ENCODE peak calls at places on chromosome 22, in four cellular contexts. J is psoas muscle; G is CD4-positive, CD25-positive, alpha-beta regulatory T cell; N is heart right ventricle. C is an unnamed sample. For H3K36me3 and H3K4me1, the result is how much of the 10 kb centered on the place peaks cover.

GRCh38 chr22:17536269-17536668 is 27.0 kb upstream of the SLC25A18 start:
- DNase-seq in J (no peak), G (no peak), N (no peak), C (no peak)

GRCh38 chr22:45302047-45302446 is 7.7 kb upstream of the FAM118A start:
- DNase-seq in J (no peak), N (no peak), G (no peak), C (no peak)

GRCh38 chr22:44337658-44338004 is 24.9 kb upstream of the SHISAL1 start:
- DNase-seq in G (no peak), N (no peak), J (no peak), C (no peak)

GRCh38 chr22:39690901-39691620 is 120.5 kb downstream of the CACNA1I start:
- DNase-seq in G (no peak), J (no peak), N (no peak), C (no peak)

GRCh38 chr22:39839917-39840510 is 53.5 kb downstream of the ENTHD1 start:
- DNase-seq in G (peak), J (no peak), N (no peak), C (no peak)

GRCh38 chr22:48427731-48428211 is 1399.9 kb downstream of the BRD1 start:
- DNase-seq in J (no peak), G (no peak), N (no peak), C (no peak)

GRCh38 chr22:32695451-32695891 is 106.0 kb upstream of the TIMP3 start:
- DNase-seq in G (no peak), J (no peak), N (no peak), C (no peak)

GRCh38 chr22:38311331-38311635 is 6.0 kb downstream of the CSNK1E start:
- DNase-seq in G (peak), J (no peak), N (no peak), C (no peak)

GRCh38 chr22:37316875-37317371 is 34.6 kb downstream of the CYTH4 start:
- DNase-seq in G (peak), J (peak), N (peak), C (peak)

GRCh38 chr22:40328551-40328950 is 17.7 kb upstream of the ADSL start:
- DNase-seq in J (no peak), G (no peak), N (no peak), C (no peak)

GRCh38 chr22:37880668-37881440 is 25.2 kb upstream of the MICALL1 start:
- DNase-seq in J (no peak), N (no peak), G (no peak), C (no peak)

GRCh38 chr22:38051900-38052862 is 5.0 kb upstream of the PICK1 start:
- DNase-seq in J (peak), N (peak), G (peak), C (peak)

GRCh38 chr22:35023692-35024363 is 42.1 kb upstream of the ISX start:
- DNase-seq in N (peak), J (peak), G (peak), C (peak)

GRCh38 chr22:32617271-32617670 is 142.7 kb downstream of the FBXO7 start:
- DNase-seq in N (no peak), G (no peak), J (no peak), C (no peak)

GRCh38 chr22:32327596-32328171 is 30.0 kb upstream of the RFPL3 start:
- DNase-seq in J (no peak), G (no peak), N (no peak), C (no peak)

GRCh38 chr22:37492428-37493344 is 6.5 kb upstream of the MFNG start:
- DNase-seq in J (no peak), G (peak), N (no peak), C (peak)

GRCh38 chr22:35686298-35686697 is 31.4 kb upstream of the APOL5 start:
- DNase-seq in J (no peak), N (no peak), G (no peak), C (no peak)

GRCh38 chr22:36331306-36331911 is 56.4 kb downstream of the MYH9 start:
- DNase-seq in J (peak), N (peak), G (peak), C (peak)

GRCh38 chr22:32788884-32789624 is 12.5 kb upstream of the TIMP3 start:
- DNase-seq in G (no peak), N (no peak), J (no peak), C (no peak)

GRCh38 chr22:31650391-31650790 is 11.6 kb downstream of the PISD start:
- DNase-seq in G (no peak), N (no peak), J (no peak), C (no peak)

GRCh38 chr22:25395915-25396314 is 168.6 kb upstream of the GRK3 start:
- DNase-seq in G (peak), J (peak), N (no peak), C (no peak)

GRCh38 chr22:48703265-48703941 is 1124.3 kb downstream of the BRD1 start:
- DNase-seq in N (no peak), G (no peak), J (no peak), C (peak)

GRCh38 chr22:37021710-37022482 is 2.4 kb downstream of the MPST start:
- DNase-seq in J (peak), N (no peak), G (peak), C (no peak)

GRCh38 chr22:38347944-38348750 is 30.9 kb upstream of the CSNK1E start:
- DNase-seq in N (no peak), J (no peak), G (no peak), C (peak)

DNA sequence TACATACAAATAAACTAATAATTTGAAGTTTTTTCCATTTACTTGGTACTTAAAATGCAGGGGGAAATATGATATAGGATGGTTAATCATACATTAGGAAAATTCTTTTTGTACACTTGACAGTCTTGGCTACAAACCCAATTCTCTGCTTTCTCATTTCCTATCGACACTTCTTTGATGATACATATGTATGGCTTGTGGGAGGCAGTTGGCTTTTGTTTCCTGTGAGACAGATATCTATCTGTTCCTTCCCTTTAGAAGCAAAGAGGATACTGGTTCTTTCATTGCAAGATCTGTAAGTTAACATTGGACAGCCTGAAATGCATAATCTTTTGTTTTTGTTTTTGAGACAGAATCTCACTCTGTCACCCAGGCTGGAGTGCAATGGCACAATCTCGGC is 47.9 kb upstream of the ADORA2A start:
- DNase-seq in G (peak), N (no peak), J (no peak), C (no peak)
- H3K36me3 ChIP-seq in G (under half), N (half or more), J (under half), C (under half)

DNA sequence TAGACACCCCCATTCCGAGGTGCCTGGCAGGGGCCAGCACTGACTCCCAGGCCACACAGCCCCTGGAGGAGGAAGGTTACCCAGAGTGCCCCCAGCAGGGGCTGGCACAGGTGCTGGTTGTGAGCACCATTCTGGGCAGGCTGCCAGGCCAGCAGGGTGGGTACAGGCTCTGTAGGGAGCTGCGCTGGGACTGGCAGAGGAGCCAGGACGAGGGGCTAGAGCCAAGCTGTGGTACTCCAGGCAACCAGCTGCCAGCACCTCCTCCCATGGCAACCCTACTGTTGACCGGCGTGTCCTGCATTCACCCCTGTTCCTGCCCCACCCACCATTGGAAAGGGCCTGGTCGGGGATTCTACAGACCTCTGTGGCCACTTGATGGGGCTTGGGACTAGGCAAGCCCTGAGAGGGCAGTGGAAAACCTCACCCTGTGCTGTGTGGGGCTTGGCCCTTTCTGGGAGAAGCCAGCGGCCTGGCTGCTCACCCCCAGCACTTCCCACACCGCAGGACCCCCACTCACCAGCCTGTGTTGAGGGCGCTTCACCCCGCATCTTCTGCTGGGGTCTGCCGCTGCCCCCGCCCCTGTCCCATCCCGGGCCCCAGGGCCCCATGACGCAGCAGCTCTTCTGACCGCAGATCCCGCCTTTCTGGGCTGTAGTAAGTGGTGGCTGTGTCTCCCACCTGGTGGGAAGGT is 1.9 kb downstream of the CLDN5 start:
- DNase-seq in J (no peak), G (no peak), N (peak), C (no peak)
- H3K4me3 ChIP-seq in J (peak), G (no peak), N (peak), C (no peak)

GRCh38 chr22:20031732-20032406 is 11.0 kb downstream of the TANGO2 start:
- DNase-seq in G (peak), J (no peak), N (no peak), C (peak)
- H3K4me1 ChIP-seq in G (under half), J (under half), N (under half), C (under half)

GRCh38 chr22:29130490-29130889 is 57.7 kb downstream of the KREMEN1 start:
- DNase-seq in G (no peak), J (no peak), N (no peak), C (no peak)
- H3K36me3 ChIP-seq in G (under half), J (under half), N (half or more), C (under half)

DNA sequence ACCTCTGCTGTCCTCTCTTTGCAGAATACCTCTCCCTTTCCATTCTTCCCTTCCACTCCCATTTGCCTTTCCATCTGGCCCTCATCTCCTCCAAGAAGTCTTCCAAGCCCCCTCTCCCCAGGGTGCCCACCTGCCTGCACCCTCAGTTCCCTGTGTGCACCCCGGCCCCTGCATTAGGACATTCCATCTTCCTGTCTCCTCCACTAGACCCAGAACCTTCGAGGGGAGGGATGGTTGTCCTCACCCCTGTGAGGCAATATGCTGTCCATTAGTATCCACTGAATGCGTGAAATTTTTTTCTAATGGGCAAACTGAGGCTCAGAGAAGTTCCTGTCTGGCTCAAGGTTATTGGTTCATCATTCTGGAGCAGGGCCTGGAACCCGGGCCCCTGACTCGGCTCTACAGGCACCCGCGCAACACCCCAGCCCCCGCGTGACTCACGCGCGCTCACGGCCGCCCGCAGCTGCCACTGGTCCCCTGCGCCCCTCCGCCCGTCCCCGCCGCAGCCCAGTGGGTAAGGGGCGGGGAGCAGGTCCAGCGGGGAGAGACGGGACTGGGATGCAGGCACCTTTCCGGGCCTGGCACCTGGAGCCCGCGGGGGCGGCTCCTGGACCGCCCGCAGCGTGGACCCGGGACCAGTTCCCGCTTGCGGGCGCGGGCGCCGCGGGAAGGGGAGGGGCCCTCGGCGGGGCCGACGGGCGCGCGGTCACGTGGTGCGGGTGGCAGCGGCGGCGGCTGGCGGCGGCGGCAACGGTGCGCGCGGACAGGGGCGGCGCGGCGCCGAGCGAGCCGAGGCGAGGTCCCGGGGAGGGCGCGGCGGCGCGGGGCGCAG is 7.0 kb downstream of the SEPTIN3 start:
- DNase-seq in J (peak), G (peak), N (peak), C (no peak)
- H3K4me3 ChIP-seq in J (peak), G (no peak), N (peak), C (no peak)

DNA sequence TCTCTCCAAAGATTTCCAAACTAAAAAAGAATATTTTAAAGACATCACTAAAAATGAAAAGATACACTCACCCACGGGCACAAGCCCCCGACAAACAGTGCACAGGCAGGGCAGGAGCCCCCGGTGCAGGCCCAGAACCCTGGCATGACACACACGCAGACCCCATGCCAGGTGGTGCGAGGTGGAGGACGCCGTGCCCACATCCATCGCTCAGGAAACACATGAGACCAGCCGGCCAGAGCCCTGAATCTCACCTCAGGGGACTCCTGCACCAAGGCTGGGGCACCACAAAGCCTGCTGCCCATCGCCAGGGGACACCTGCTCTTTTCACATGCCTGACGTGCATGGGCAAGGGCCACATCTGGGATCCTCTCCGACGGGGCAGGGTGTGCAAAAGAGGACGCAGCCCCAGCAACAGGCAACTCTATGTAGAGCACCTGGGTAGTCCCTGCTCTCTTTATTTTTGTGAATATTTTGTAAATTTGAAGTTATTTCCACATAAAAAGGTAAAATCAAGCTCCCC is 13.4 kb downstream of the BRD1 start:
- DNase-seq in G (no peak), N (no peak), J (peak), C (no peak)
- H3K4me1 ChIP-seq in G (under half), N (under half), J (under half), C (under half)

GRCh38 chr22:27896251-27896650 is 22.8 kb downstream of the PITPNB start:
- DNase-seq in N (no peak), J (no peak), G (no peak), C (no peak)
- H3K36me3 ChIP-seq in N (half or more), J (half or more), G (half or more), C (under half)

GRCh38 chr22:46581580-46582244 is 38.5 kb upstream of the GRAMD4 start:
- DNase-seq in N (no peak), G (no peak), J (peak), C (peak)
- H3K4me3 ChIP-seq in N (no peak), G (no peak), J (no peak), C (no peak)

GRCh38 chr22:21942407-21942895 is 10.2 kb downstream of the PPM1F start:
- DNase-seq in G (peak), J (peak), N (peak), C (peak)

GRCh38 chr22:21941921-21942320 is 10.7 kb downstream of the PPM1F start:
- DNase-seq in N (no peak), J (no peak), G (no peak), C (no peak)

GRCh38 chr22:21943571-21944448 is 8.8 kb downstream of the PPM1F start:
- DNase-seq in G (no peak), N (no peak), J (no peak), C (no peak)

GRCh38 chr22:21940521-21940920 is 12.1 kb downstream of the PPM1F start:
- DNase-seq in G (no peak), N (no peak), J (no peak), C (no peak)

GRCh38 chr22:21942939-21943338 is 9.7 kb downstream of the PPM1F start:
- DNase-seq in N (no peak), G (no peak), J (no peak), C (no peak)
- H3K4me1 ChIP-seq in N (half or more), G (under half), J (under half), C (under half)

C was measured in mucosa of descending colon.